ENCODE peak calls at places on chromosomes 2 and 18, in five cellular contexts. V, C, H, G and T are unnamed samples. For H3K4me1, the result is how much of the 10 kb centered on the place peaks cover.

GRCh38 chr2:230166557-230167170 is 53.1 kb downstream of the SP110 start:
- DNase-seq in C (no peak), H (no peak), G (no peak), V (no peak), T (no peak)

GRCh38 chr18:47248610-47249343 is 2.7 kb downstream of the SKOR2 start:
- DNase-seq in H (no peak), G (no peak), C (no peak), V (no peak), T (no peak)

GRCh38 chr2:19403785-19404184 is 45.4 kb upstream of the OSR1 start:
- DNase-seq in C (no peak), G (no peak), V (no peak), H (no peak), T (no peak)

GRCh38 chr2:28134262-28134812 is 243.8 kb downstream of the BABAM2 start:
- DNase-seq in G (peak), H (no peak), V (no peak), C (no peak), T (no peak)

GRCh38 chr2:120461546-120462537 is 115.9 kb downstream of the INHBB start:
- DNase-seq in G (no peak), C (no peak), V (peak), H (no peak), T (no peak)

GRCh38 chr2:135586148-135586547 is 54.9 kb downstream of the R3HDM1 start:
- DNase-seq in C (no peak), V (no peak), G (no peak), H (no peak), T (peak)

GRCh38 chr2:16553222-16553621 is 112.4 kb downstream of the CYRIA start:
- DNase-seq in H (peak), V (no peak), C (no peak), G (peak), T (peak)

GRCh38 chr2:113223813-113224212 is 50.0 kb downstream of the PSD4 start:
- DNase-seq in C (no peak), G (no peak), V (no peak), H (no peak), T (no peak)

GRCh38 chr2:469521-469920 is 181.6 kb upstream of the ALKAL2 start:
- DNase-seq in V (no peak), H (no peak), G (no peak), C (no peak), T (no peak)

GRCh38 chr2:68861330-68861729 is 9.9 kb downstream of the BMP10 start:
- DNase-seq in V (no peak), H (no peak), C (no peak), G (no peak), T (no peak)

GRCh38 chr2:231189571-231190495 is 8.6 kb upstream of the ARMC9 start:
- DNase-seq in V (no peak), G (peak), H (no peak), C (peak), T (no peak)

GRCh38 chr2:72138921-72139381 is 8.7 kb downstream of the CYP26B1 start:
- DNase-seq in C (no peak), V (peak), H (no peak), G (peak), T (no peak)
- H3K4me1 ChIP-seq in C (under half), V (under half), H (under half), G (under half), T (under half)

DNA sequence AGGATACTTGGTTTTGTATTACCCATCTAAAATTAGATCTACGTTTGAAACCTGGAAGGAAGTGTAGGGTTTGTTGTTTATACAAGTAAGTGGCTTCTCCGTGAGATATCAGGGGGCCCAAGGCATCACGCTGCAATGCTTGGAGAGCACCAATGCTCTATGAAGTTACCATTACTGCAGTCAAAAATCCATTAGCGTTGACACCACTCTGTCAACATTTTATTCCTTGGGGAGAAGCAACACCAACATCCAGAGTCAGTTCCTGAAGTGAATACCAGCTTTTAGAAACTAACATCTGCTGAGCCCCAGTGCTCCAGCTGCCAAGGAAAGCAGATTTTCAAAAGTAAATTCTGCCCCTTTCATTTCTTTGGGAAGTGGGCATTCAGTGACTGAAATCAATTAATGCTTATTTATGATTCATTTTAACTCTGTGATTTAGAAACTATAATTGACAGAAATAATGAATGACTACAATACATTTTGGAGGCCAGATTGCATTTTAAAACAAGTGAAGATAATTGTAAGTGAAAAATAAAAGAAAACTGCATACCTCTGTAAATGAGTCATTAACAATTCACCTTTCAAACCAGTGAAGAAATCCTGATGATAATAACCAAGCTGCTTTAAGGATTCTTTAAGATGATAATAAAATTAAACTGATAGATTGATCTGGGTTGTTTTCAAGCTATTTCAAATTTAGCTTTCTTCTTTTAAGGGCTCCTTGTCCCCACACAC is 30.5 kb downstream of the LRP1B start:
- DNase-seq in C (no peak), V (no peak), H (no peak), G (no peak), T (no peak)
- H3K4me1 ChIP-seq in C (under half), V (under half), H (under half), G (under half), T (under half)

GRCh38 chr18:22185298-22185697 is 15.9 kb downstream of the GATA6 start:
- DNase-seq in V (no peak), C (peak), G (peak), H (no peak), T (no peak)
- H3K4me1 ChIP-seq in V (under half), C (half or more), G (under half), H (under half), T (under half)

GRCh38 chr2:107361951-107362350 is 464.7 kb upstream of the RGPD4 start:
- DNase-seq in C (no peak), V (no peak), H (no peak), G (no peak), T (no peak)

GRCh38 chr2:107358362-107358761 is 468.3 kb upstream of the RGPD4 start:
- DNase-seq in C (no peak), H (no peak), V (no peak), G (no peak), T (no peak)

GRCh38 chr2:107362973-107363372 is 463.7 kb upstream of the RGPD4 start:
- DNase-seq in C (no peak), H (no peak), G (no peak), V (no peak), T (no peak)

GRCh38 chr2:107354143-107354542 is 468.2 kb upstream of the ST6GAL2 start:
- DNase-seq in C (no peak), H (no peak), V (no peak), G (no peak), T (no peak)

DNA sequence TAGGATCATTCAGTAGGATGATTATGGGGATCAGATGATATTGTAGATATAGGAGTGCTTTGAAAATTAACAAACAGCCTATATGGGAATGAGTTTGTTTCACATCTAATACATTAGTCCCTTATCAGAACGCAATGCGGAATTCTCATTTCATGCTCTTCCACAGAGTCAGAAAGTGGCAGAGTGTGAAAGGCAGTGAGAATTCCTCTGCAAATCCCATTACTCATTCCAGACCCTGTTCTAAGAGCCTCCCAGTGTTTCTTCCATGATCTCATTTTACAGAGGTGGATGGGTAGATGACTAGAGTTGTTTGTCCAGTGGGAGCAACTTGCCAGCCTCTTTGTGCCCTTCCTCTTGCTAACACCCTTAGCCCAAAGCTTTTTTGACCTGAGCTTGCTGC is 467.8 kb upstream of the RGPD4 start:
- DNase-seq in G (no peak), C (no peak), V (no peak), H (no peak), T (no peak)
- H3K4me1 ChIP-seq in G (under half), C (under half), V (under half), H (under half), T (under half)

GRCh38 chr2:197461073-197461472 is 7.7 kb downstream of the COQ10B start:
- DNase-seq in H (no peak), V (no peak), C (no peak), G (no peak), T (no peak)
- H3K4me1 ChIP-seq in H (under half), V (under half), C (under half), G (under half), T (under half)